ENCODE peak calls at places on chromosome 1, in four cellular contexts. L is fibroblast of the conjunctiva, Q is H9, S is AG09319. R is an unnamed sample.

GRCh38 chr1:193120604-193121166 is 1.1 kb upstream of the CDC73 start:
- DNase-seq in L (no peak), Q (no peak), S (no peak), R (no peak)

GRCh38 chr1:204760350-204761134 is 75.0 kb upstream of the LRRN2 start:
- DNase-seq in L (no peak), Q (no peak), S (no peak), R (no peak)

GRCh38 chr1:30916296-30916695 is 7.7 kb upstream of the SDC3 start:
- DNase-seq in L (no peak), Q (peak; percentile 9), S (no peak), R (no peak)

GRCh38 chr1:26861286-26861701 is 1.7 kb upstream of the SFN start:
- DNase-seq in L (no peak), Q (no peak), S (no peak), R (peak; percentile 1)

GRCh38 chr1:86335906-86336305 is 60.2 kb downstream of the ODF2L start:
- DNase-seq in L (no peak), Q (no peak), S (no peak), R (peak; percentile 50)

GRCh38 chr1:65109515-65109914 is 38.5 kb upstream of the AK4 start:
- DNase-seq in L (no peak), Q (no peak), S (no peak), R (no peak)

GRCh38 chr1:19315378-19316206 is 3.5 kb downstream of the SLC66A1 start:
- DNase-seq in L (no peak), Q (no peak), S (no peak), R (peak; percentile 33)

GRCh38 chr1:89598450-89599331 is 34.2 kb upstream of the LRRC8C start:
- DNase-seq in L (peak; percentile 33), Q (no peak), S (no peak), R (peak; percentile 50)

GRCh38 chr1:205507896-205508714 is 3.6 kb downstream of the CDK18 start:
- DNase-seq in L (no peak), Q (no peak), S (no peak), R (no peak)

GRCh38 chr1:234953655-234954420 is 174.8 kb downstream of the TOMM20 start:
- DNase-seq in L (no peak), Q (no peak), S (no peak), R (no peak)

GRCh38 chr1:117673405-117673804 is 67.6 kb downstream of the TENT5C start:
- DNase-seq in L (no peak), Q (no peak), S (no peak), R (peak; percentile 5)

GRCh38 chr1:169949139-169949538 is 55.4 kb upstream of the SCYL3 start:
- DNase-seq in L (peak; percentile 3), Q (no peak), S (no peak), R (no peak)

GRCh38 chr1:63612564-63612963 is 19.4 kb downstream of the PGM1 start:
- DNase-seq in L (no peak), Q (no peak), S (no peak), R (no peak)

GRCh38 chr1:173451981-173452380 is 25.2 kb upstream of the PRDX6 start:
- DNase-seq in L (no peak), Q (no peak), S (no peak), R (no peak)

GRCh38 chr1:235429143-235429542 is 61.9 kb downstream of the TBCE start:
- DNase-seq in L (no peak), Q (no peak), S (no peak), R (no peak)

GRCh38 chr1:229793488-229793887 is 167.4 kb downstream of the URB2 start:
- DNase-seq in L (no peak), Q (no peak), S (no peak), R (no peak)

GRCh38 chr1:54172614-54173312 is 20.0 kb upstream of the CDCP2 start:
- DNase-seq in L (no peak), Q (no peak), S (no peak), R (no peak)

GRCh38 chr1:204453141-204453772 is 41.3 kb downstream of the PIK3C2B start:
- DNase-seq in L (no peak), Q (peak; percentile 47), S (no peak), R (no peak)

GRCh38 chr1:175540928-175541645 is 202.3 kb downstream of the TNR start:
- DNase-seq in L (no peak), Q (no peak), S (no peak), R (peak; percentile 81)

GRCh38 chr1:41366428-41367101 is 5.3 kb downstream of the FOXO6 start:
- DNase-seq in L (no peak), Q (no peak), S (no peak), R (no peak)

GRCh38 chr1:10735603-10736305 is 60.7 kb downstream of the CASZ1 start:
- DNase-seq in L (no peak), Q (no peak), S (no peak), R (no peak)

GRCh38 chr1:54249798-54250497 is 50.0 kb downstream of the MRPL37 start:
- DNase-seq in L (no peak), Q (peak; percentile 57), S (no peak), R (peak; percentile 16)

GRCh38 chr1:205237526-205238484 is 10.1 kb downstream of the TMCC2 start:
- DNase-seq in L (no peak), Q (no peak), S (no peak), R (no peak)

GRCh38 chr1:205396972-205397616 is 24.8 kb downstream of the LEMD1 start:
- DNase-seq in L (peak; percentile 12), Q (peak; percentile 67), S (no peak), R (peak; percentile 55)

R was measured in kidney glomerular epithelial cell.